ENCODE peak calls at places on chromosomes 4 and X, in six cellular contexts. One of them, this sample, is unnamed.

GRCh38 chrX:10847333-10847732 is 226.9 kb upstream of the MID1 start:
- DNase-seq in IMR-90: peak
- DNase-seq in fibroblast of mammary gland: no peak
- DNase-seq in transverse colon: no peak
- DNase-seq in heart left ventricle: no peak
- DNase-seq in suprapubic skin: no peak
- DNase-seq in this sample: no peak

GRCh38 chr4:145278341-145279121 is 98.1 kb upstream of the OTUD4 start:
- DNase-seq in IMR-90: peak
- DNase-seq in suprapubic skin: no peak
- DNase-seq in heart left ventricle: no peak
- DNase-seq in fibroblast of mammary gland: peak
- DNase-seq in transverse colon: no peak
- DNase-seq in this sample: no peak

GRCh38 chr4:108314900-108315589 is 146.3 kb upstream of the LEF1 start:
- DNase-seq in IMR-90: no peak
- DNase-seq in fibroblast of mammary gland: no peak
- DNase-seq in transverse colon: no peak
- DNase-seq in heart left ventricle: no peak
- DNase-seq in suprapubic skin: no peak
- DNase-seq in this sample: no peak

GRCh38 chr4:80035336-80035735 is 37.7 kb downstream of the ANTXR2 start:
- DNase-seq in fibroblast of mammary gland: no peak
- DNase-seq in heart left ventricle: no peak
- DNase-seq in IMR-90: no peak
- DNase-seq in suprapubic skin: no peak
- DNase-seq in transverse colon: peak
- DNase-seq in this sample: peak

GRCh38 chr4:123452585-123452984 is 56.0 kb downstream of the SPRY1 start:
- DNase-seq in fibroblast of mammary gland: peak
- DNase-seq in IMR-90: peak
- DNase-seq in transverse colon: peak
- DNase-seq in suprapubic skin: no peak
- DNase-seq in heart left ventricle: peak
- DNase-seq in this sample: peak

GRCh38 chr4:151627491-151627890 is 133.3 kb downstream of the GATB start:
- DNase-seq in suprapubic skin: no peak
- DNase-seq in fibroblast of mammary gland: peak
- DNase-seq in IMR-90: peak
- DNase-seq in transverse colon: no peak
- DNase-seq in heart left ventricle: no peak
- DNase-seq in this sample: no peak

GRCh38 chr4:14726441-14727405 is 275.6 kb upstream of the CPEB2 start:
- DNase-seq in IMR-90: peak
- DNase-seq in fibroblast of mammary gland: peak
- DNase-seq in heart left ventricle: no peak
- DNase-seq in transverse colon: peak
- DNase-seq in suprapubic skin: no peak
- DNase-seq in this sample: no peak

GRCh38 chr4:151485541-151486131 is 76.7 kb downstream of the FHIP1A start:
- DNase-seq in transverse colon: no peak
- DNase-seq in suprapubic skin: no peak
- DNase-seq in heart left ventricle: no peak
- DNase-seq in fibroblast of mammary gland: no peak
- DNase-seq in IMR-90: no peak
- DNase-seq in this sample: no peak

GRCh38 chr4:15756361-15756861 is 21.7 kb upstream of the CD38 start:
- DNase-seq in heart left ventricle: no peak
- DNase-seq in IMR-90: peak
- DNase-seq in suprapubic skin: no peak
- DNase-seq in transverse colon: peak
- DNase-seq in fibroblast of mammary gland: peak
- DNase-seq in this sample: no peak

GRCh38 chr4:159051245-159052071 is 51.4 kb upstream of the RAPGEF2 start:
- DNase-seq in transverse colon: no peak
- DNase-seq in heart left ventricle: no peak
- DNase-seq in IMR-90: no peak
- DNase-seq in suprapubic skin: no peak
- DNase-seq in fibroblast of mammary gland: no peak
- DNase-seq in this sample: peak

GRCh38 chr4:104491826-104492771 is 2.6 kb downstream of the CXXC4 start:
- DNase-seq in suprapubic skin: no peak
- DNase-seq in heart left ventricle: no peak
- DNase-seq in transverse colon: peak
- DNase-seq in IMR-90: no peak
- DNase-seq in fibroblast of mammary gland: no peak
- DNase-seq in this sample: peak

GRCh38 chr4:84050014-84050413 is 449.1 kb downstream of the NKX6-1 start:
- DNase-seq in IMR-90: no peak
- DNase-seq in fibroblast of mammary gland: no peak
- DNase-seq in heart left ventricle: no peak
- DNase-seq in suprapubic skin: no peak
- DNase-seq in transverse colon: no peak
- DNase-seq in this sample: no peak

GRCh38 chr4:147362868-147363440 is 117.9 kb upstream of the EDNRA start:
- DNase-seq in IMR-90: peak
- DNase-seq in fibroblast of mammary gland: peak
- DNase-seq in heart left ventricle: peak
- DNase-seq in suprapubic skin: no peak
- DNase-seq in transverse colon: peak
- DNase-seq in this sample: peak

GRCh38 chrX:20067709-20068315 is 48.9 kb downstream of the MAP7D2 start:
- DNase-seq in suprapubic skin: peak
- DNase-seq in transverse colon: peak
- DNase-seq in fibroblast of mammary gland: peak
- DNase-seq in heart left ventricle: peak
- DNase-seq in IMR-90: peak
- DNase-seq in this sample: no peak

GRCh38 chr4:23959401-23960148 is 69.7 kb upstream of the PPARGC1A start:
- DNase-seq in fibroblast of mammary gland: no peak
- DNase-seq in transverse colon: no peak
- DNase-seq in suprapubic skin: no peak
- DNase-seq in IMR-90: no peak
- DNase-seq in heart left ventricle: no peak
- DNase-seq in this sample: no peak

GRCh38 chr4:152112887-152113286 is 352.1 kb upstream of the GATB start:
- DNase-seq in transverse colon: no peak
- DNase-seq in fibroblast of mammary gland: no peak
- DNase-seq in IMR-90: no peak
- DNase-seq in suprapubic skin: no peak
- DNase-seq in heart left ventricle: no peak
- DNase-seq in this sample: no peak

GRCh38 chr4:48780867-48781219 is 764 bp upstream of the FRYL start:
- DNase-seq in IMR-90: peak
- DNase-seq in transverse colon: peak
- DNase-seq in suprapubic skin: no peak
- DNase-seq in heart left ventricle: no peak
- DNase-seq in fibroblast of mammary gland: peak
- DNase-seq in this sample: peak

GRCh38 chr4:14562901-14563300 is 439.4 kb upstream of the CPEB2 start:
- DNase-seq in IMR-90: no peak
- DNase-seq in transverse colon: no peak
- DNase-seq in fibroblast of mammary gland: no peak
- DNase-seq in heart left ventricle: no peak
- DNase-seq in suprapubic skin: no peak
- DNase-seq in this sample: no peak

GRCh38 chrX:136185409-136186022 is 38.2 kb downstream of the FHL1 start:
- DNase-seq in fibroblast of mammary gland: peak
- DNase-seq in suprapubic skin: no peak
- DNase-seq in heart left ventricle: no peak
- DNase-seq in transverse colon: no peak
- DNase-seq in IMR-90: peak
- DNase-seq in this sample: no peak

GRCh38 chr4:38461342-38461741 is 202.7 kb upstream of the KLF3 start:
- DNase-seq in fibroblast of mammary gland: peak
- DNase-seq in transverse colon: no peak
- DNase-seq in IMR-90: no peak
- DNase-seq in suprapubic skin: no peak
- DNase-seq in heart left ventricle: no peak
- DNase-seq in this sample: peak

GRCh38 chrX:56733459-56734046 is 4.5 kb downstream of the NBDY start:
- DNase-seq in suprapubic skin: no peak
- DNase-seq in heart left ventricle: peak
- DNase-seq in IMR-90: peak
- DNase-seq in transverse colon: peak
- DNase-seq in fibroblast of mammary gland: peak
- DNase-seq in this sample: peak

DNA sequence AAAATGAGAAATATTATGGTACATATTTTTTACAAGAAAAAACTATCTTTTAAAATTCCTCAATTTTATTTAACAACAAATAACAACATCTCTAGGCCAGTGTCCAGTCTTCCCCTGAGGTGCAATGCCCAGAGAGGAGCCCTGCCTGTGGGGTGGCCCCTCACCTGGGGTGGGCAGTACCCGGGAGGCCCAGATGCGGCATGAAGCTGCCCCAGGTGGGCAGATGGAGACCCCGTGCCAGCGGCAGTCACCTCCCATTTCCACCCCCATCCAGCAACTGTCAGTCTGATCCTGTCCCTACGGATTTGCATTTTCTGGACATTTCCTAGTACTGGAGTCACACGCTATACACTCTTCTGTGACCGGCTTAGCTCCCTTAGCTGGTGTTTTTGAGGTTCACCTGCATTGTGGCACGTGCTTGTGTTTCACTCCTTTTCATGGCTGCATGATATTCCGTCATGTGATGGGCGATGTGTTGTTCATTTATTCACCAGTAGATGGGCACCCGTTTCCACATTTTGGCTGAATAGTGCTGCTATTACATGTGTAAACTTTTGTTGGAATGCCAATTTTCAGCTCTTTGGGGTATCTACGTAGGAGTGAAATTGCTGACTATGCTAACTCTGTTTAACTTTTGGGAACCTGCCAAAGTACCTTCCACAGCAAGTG is 11.9 kb upstream of the MAEA start:
- DNase-seq in fibroblast of mammary gland: peak
- DNase-seq in heart left ventricle: no peak
- DNase-seq in IMR-90: peak
- DNase-seq in suprapubic skin: no peak
- DNase-seq in transverse colon: no peak
- DNase-seq in this sample: no peak
- TF ChIP-seq CTCF in fibroblast of mammary gland: peak
- TF ChIP-seq CTCF in heart left ventricle: no peak
- TF ChIP-seq CTCF in IMR-90: no peak
- TF ChIP-seq CTCF in suprapubic skin: no peak
- TF ChIP-seq CTCF in transverse colon: no peak
- TF ChIP-seq CTCF in this sample: peak

DNA sequence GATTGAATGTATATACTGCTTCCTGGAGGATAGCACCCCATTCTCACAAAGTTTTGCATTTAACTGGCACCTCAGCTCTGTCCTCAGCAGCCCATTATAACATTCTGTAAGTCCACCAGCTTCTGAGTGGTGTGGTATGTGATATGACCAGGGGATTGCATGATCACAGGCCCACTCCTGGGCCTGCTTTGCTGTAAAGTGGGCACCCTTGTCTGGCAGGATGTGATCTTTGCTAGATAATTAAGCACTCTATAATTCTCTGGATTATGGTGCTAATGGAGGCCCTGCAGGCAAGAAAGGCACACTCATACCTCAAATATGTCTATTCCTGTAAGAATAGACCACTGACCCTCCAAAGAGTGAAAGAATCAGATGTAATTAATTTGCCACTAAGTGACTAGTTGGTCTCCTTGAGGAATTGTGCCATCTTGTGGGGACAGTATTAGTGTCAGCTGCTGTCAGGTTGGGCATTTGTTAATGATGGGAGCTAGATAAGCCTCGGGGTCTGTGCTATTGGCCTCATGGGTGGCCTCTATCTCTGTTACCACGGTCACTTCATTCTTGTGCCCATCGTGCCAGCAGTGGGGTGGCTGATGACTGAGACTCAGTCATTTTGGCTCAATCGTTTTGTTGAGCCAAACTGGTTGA is 2.2 kb upstream of the CFI start:
- DNase-seq in transverse colon: peak
- DNase-seq in suprapubic skin: no peak
- DNase-seq in fibroblast of mammary gland: peak
- DNase-seq in heart left ventricle: no peak
- DNase-seq in IMR-90: peak
- DNase-seq in this sample: peak
- TF ChIP-seq CTCF in transverse colon: peak
- TF ChIP-seq CTCF in suprapubic skin: peak
- TF ChIP-seq CTCF in fibroblast of mammary gland: peak
- TF ChIP-seq CTCF in heart left ventricle: peak
- TF ChIP-seq CTCF in IMR-90: peak
- TF ChIP-seq CTCF in this sample: peak

DNA sequence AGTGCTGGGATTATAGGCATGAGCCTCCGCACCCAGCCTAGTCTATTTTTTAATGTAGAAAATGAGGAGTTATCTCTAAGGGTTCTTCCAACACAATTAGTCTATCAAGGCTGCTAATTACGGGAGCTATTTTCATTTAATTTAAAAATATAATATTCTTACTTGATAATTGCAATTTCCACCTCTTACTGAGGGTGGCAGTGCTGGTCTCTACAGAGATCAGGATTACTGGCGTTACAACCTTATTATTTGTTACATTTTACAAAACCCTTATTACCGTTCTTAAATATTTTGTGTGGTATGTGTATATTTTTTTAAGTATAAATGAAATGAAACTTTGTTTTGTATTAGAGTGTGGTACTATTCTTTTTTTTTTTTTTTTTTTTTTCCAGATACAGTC is 17.6 kb upstream of the GK start:
- DNase-seq in transverse colon: no peak
- DNase-seq in IMR-90: peak
- DNase-seq in heart left ventricle: no peak
- DNase-seq in suprapubic skin: no peak
- DNase-seq in fibroblast of mammary gland: no peak
- DNase-seq in this sample: peak
- TF ChIP-seq CTCF in transverse colon: peak
- TF ChIP-seq CTCF in IMR-90: peak
- TF ChIP-seq CTCF in heart left ventricle: peak
- TF ChIP-seq CTCF in suprapubic skin: no peak
- TF ChIP-seq CTCF in fibroblast of mammary gland: peak
- TF ChIP-seq CTCF in this sample: peak

DNA sequence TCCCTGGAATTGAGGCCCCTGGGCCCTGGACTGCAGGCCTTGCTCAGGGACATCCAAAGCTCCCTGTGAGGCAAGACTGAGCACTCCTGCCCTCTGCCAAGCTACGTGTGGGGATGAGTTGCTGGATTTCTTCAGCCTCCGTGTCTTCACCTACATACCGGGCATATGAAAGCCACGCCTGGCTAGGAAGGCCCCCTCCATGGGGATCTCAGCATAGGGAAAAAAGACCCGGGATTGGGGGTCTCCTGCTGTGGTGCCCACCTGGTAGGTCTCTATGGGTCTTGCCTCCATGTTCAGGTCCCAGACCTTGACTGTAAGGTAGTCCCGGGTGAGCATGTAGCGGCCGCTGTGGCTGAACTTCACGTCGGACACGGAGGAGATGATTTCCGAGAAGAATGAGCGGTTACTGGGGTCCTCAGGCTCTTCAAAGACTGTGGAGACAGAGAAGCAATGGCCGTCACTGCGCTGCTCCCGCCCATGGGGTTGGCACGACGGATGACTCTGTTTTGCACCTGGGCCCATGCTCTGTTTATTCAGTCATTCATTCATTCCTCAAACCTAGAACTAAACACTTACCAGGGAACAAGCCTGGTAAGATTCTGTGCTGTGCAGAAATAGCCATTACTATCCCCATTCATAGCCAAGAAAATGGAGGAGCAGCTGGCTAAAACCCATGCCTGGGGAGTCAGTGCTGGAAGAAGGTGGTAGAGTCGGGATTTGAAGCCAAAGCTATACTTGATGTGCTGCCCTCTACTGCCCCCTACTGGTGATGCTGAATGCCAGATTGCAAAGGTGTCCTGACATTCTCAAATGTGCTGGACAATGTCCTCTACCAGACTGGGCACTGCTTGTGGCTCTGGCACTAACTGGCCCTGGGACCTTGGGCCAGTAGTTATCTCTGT is 63.9 kb downstream of the WFS1 start:
- DNase-seq in suprapubic skin: no peak
- DNase-seq in fibroblast of mammary gland: peak
- DNase-seq in IMR-90: no peak
- DNase-seq in heart left ventricle: no peak
- DNase-seq in transverse colon: no peak
- DNase-seq in this sample: no peak
- TF ChIP-seq CTCF in suprapubic skin: peak
- TF ChIP-seq CTCF in fibroblast of mammary gland: peak
- TF ChIP-seq CTCF in IMR-90: peak
- TF ChIP-seq CTCF in heart left ventricle: peak
- TF ChIP-seq CTCF in transverse colon: no peak
- TF ChIP-seq CTCF in this sample: peak

This sample was measured in cardiac muscle cell.